ENCODE peak calls at places on chromosomes 16 and 17, in six cellular contexts. Q is ureter; D is stimulated activated CD4-positive, alpha-beta T cell treated with anti-CD3 and anti-CD28 coated beads, Interleukin-1b, Interleukin-23, amount 100 ng/mL, for 24 hours; X is gastrocnemius medialis; A is heart left ventricle; H is left ventricle myocardium inferior. Z is an unnamed sample.

GRCh38 chr17:61469474-61469873 is 17.3 kb downstream of the TBX4 start:
- DNase-seq in D (no peak), X (no peak), H (no peak), A (no peak), Q (no peak), Z (peak; percentile 23)

GRCh38 chr16:82793550-82794244 is 166.9 kb downstream of the CDH13 start:
- DNase-seq in D (no peak), Q (no peak), A (no peak), X (no peak), H (no peak), Z (peak; percentile 60)

GRCh38 chr16:86044881-86045600 is 146.1 kb downstream of the IRF8 start:
- DNase-seq in D (no peak), X (no peak), Q (no peak), A (no peak), H (no peak), Z (peak; percentile 32)

GRCh38 chr16:69217433-69217832 is 30.5 kb downstream of the SNTB2 start:
- DNase-seq in D (no peak), X (no peak), Q (no peak), A (no peak), H (no peak), Z (no peak)

GRCh38 chr16:19701091-19701490 is 16.9 kb downstream of the KNOP1 start:
- DNase-seq in A (no peak), D (no peak), X (no peak), H (no peak), Q (no peak), Z (no peak)

GRCh38 chr17:41518789-41519449 is at the start of gene KRT15:
- DNase-seq in A (no peak), D (no peak), H (no peak), X (no peak), Q (no peak), Z (no peak)

GRCh38 chr17:81396722-81397313 is 1.6 kb downstream of the BAHCC1 start:
- DNase-seq in X (peak; percentile 39), D (no peak), H (peak; percentile 61), A (peak; percentile 68), Q (no peak), Z (no peak)

GRCh38 chr16:67167588-67167987 is 2.8 kb upstream of the NOL3 start:
- DNase-seq in X (no peak), H (no peak), Q (no peak), A (no peak), D (no peak), Z (no peak)

GRCh38 chr17:79095345-79096055 is 20.9 kb downstream of the ENGASE start:
- DNase-seq in H (no peak), A (no peak), D (no peak), X (no peak), Q (no peak), Z (no peak)

GRCh38 chr17:57924677-57925076 is 30.5 kb downstream of the CUEDC1 start:
- DNase-seq in A (peak; percentile 81), H (no peak), X (peak; percentile 82), Q (no peak), D (no peak), Z (no peak)

GRCh38 chr16:71843517-71844031 is 2.2 kb upstream of the ATXN1L start:
- DNase-seq in A (no peak), H (no peak), D (no peak), X (no peak), Q (no peak), Z (no peak)

GRCh38 chr16:17470002-17470870 is 524 bp downstream of the XYLT1 start:
- DNase-seq in H (no peak), X (no peak), Q (no peak), A (no peak), D (no peak), Z (peak; percentile 70)

GRCh38 chr17:81579298-81579697 is 27.1 kb upstream of the FAAP100 start:
- DNase-seq in Q (no peak), X (no peak), A (no peak), D (no peak), H (no peak), Z (no peak)

GRCh38 chr17:76145231-76146052 is 4.4 kb upstream of the FOXJ1 start:
- DNase-seq in A (no peak), X (no peak), H (no peak), D (no peak), Q (no peak), Z (peak; percentile 57)